ENCODE peak calls at places on chromosomes 2 and 18, in four cellular contexts. S is fibroblast of villous mesenchyme, A is upper lobe of right lung, Y is fibroblast of pulmonary artery. K is an unnamed sample.

GRCh38 chr2:215409331-215410127 is 26.3 kb downstream of the FN1 start:
- DNase-seq in S (no peak), A (no peak), Y (no peak), K (no peak)

GRCh38 chr2:95052301-95052700 is 26.8 kb downstream of the MAL start:
- DNase-seq in S (no peak), A (peak), Y (no peak), K (no peak)

GRCh38 chr2:108271691-108272253 is 16.9 kb upstream of the SULT1C2 start:
- DNase-seq in S (peak), A (no peak), Y (peak), K (peak)

GRCh38 chr18:44943201-44943881 is 262.7 kb downstream of the SETBP1 start:
- DNase-seq in S (peak), A (no peak), Y (peak), K (no peak)

GRCh38 chr18:13216732-13217465 is 1.7 kb upstream of the LDLRAD4 start:
- DNase-seq in S (no peak), A (peak), Y (no peak), K (no peak)

GRCh38 chr2:109383505-109384307 is 230.1 kb downstream of the SEPTIN10 start:
- DNase-seq in S (no peak), A (peak), Y (no peak), K (no peak)

GRCh38 chr2:128775401-128776285 is 457.0 kb upstream of the HS6ST1 start:
- DNase-seq in S (no peak), A (peak), Y (no peak), K (no peak)

GRCh38 chr2:14572588-14573089 is 59.9 kb upstream of the LRATD1 start:
- DNase-seq in S (peak), A (no peak), Y (no peak), K (no peak)

GRCh38 chr2:114219501-114219900 is 222.9 kb upstream of the DPP10 start:
- DNase-seq in S (no peak), A (no peak), Y (no peak), K (no peak)

GRCh38 chr2:60992985-60993392 is 24.5 kb upstream of the PEX13 start:
- DNase-seq in S (no peak), A (no peak), Y (no peak), K (no peak)

GRCh38 chr2:157438907-157439791 is 4.7 kb downstream of the CYTIP start:
- DNase-seq in S (no peak), A (no peak), Y (peak), K (no peak)

GRCh38 chr2:187377335-187377734 is 70.7 kb downstream of the CALCRL start:
- DNase-seq in S (peak), A (no peak), Y (no peak), K (no peak)

GRCh38 chr2:24334245-24334633 is 26.1 kb downstream of the ITSN2 start:
- DNase-seq in S (no peak), A (peak), Y (peak), K (no peak)

GRCh38 chr2:161312996-161313395 is 4.8 kb downstream of the PSMD14 start:
- DNase-seq in S (no peak), A (no peak), Y (peak), K (peak)

GRCh38 chr18:778194-779007 is 33.6 kb downstream of the YES1 start:
- DNase-seq in S (no peak), A (no peak), Y (peak), K (no peak)

GRCh38 chr2:199659207-199659606 is 191.8 kb downstream of the FTCDNL1 start:
- DNase-seq in S (peak), A (no peak), Y (peak), K (no peak)

GRCh38 chr18:7561907-7562460 is 5.1 kb upstream of the PTPRM start:
- DNase-seq in S (no peak), A (no peak), Y (no peak), K (no peak)

GRCh38 chr2:182652326-182652725 is 63.7 kb upstream of the DNAJC10 start:
- DNase-seq in S (no peak), A (no peak), Y (no peak), K (no peak)

GRCh38 chr18:11578799-11579198 is 30.6 kb upstream of the SLC35G4 start:
- DNase-seq in S (no peak), A (no peak), Y (no peak), K (no peak)

GRCh38 chr2:134549104-134549503 is 169.7 kb downstream of the TMEM163 start:
- DNase-seq in S (peak), A (no peak), Y (peak), K (peak)

GRCh38 chr2:189178726-189179606 is 595 bp downstream of the COL5A2 start:
- DNase-seq in S (peak), A (no peak), Y (peak), K (peak)

GRCh38 chr2:26516246-26516645 is 38.3 kb upstream of the OTOF start:
- DNase-seq in S (no peak), A (no peak), Y (no peak), K (no peak)

GRCh38 chr18:52570975-52571374 is 231.0 kb downstream of the DCC start:
- DNase-seq in S (no peak), A (no peak), Y (no peak), K (no peak)

GRCh38 chr2:236994361-236994760 is 91.3 kb upstream of the COPS8 start:
- DNase-seq in S (no peak), A (no peak), Y (no peak), K (no peak)

GRCh38 chr2:146041291-146041868 is 1521.5 kb upstream of the ZEB2 start:
- DNase-seq in S (no peak), A (no peak), Y (no peak), K (no peak)

GRCh38 chr2:188292446-188293239 is 969 bp downstream of the GULP1 start:
- DNase-seq in S (peak), A (peak), Y (peak), K (peak)

GRCh38 chr2:219509780-219510511 is 4.3 kb upstream of the ASIC4 start:
- DNase-seq in S (peak), A (no peak), Y (peak), K (peak)

GRCh38 chr2:215027775-215028174 is 110.7 kb downstream of the ABCA12 start:
- DNase-seq in S (no peak), A (no peak), Y (no peak), K (no peak)

GRCh38 chr2:28406276-28407096 is 13.8 kb downstream of the FOSL2 start:
- DNase-seq in S (no peak), A (peak), Y (peak), K (no peak)

GRCh38 chr2:191053256-191053655 is 39.3 kb upstream of the STAT1 start:
- DNase-seq in S (no peak), A (no peak), Y (no peak), K (no peak)

GRCh38 chr18:28792404-28793103 is 615.6 kb upstream of the CDH2 start:
- DNase-seq in S (no peak), A (no peak), Y (no peak), K (no peak)

GRCh38 chr2:80326214-80326613 is 21.7 kb upstream of the LRRTM1 start:
- DNase-seq in S (peak), A (no peak), Y (peak), K (peak)
- TF ChIP-seq CTCF in S (peak), A (peak), Y (peak), K (peak)

DNA sequence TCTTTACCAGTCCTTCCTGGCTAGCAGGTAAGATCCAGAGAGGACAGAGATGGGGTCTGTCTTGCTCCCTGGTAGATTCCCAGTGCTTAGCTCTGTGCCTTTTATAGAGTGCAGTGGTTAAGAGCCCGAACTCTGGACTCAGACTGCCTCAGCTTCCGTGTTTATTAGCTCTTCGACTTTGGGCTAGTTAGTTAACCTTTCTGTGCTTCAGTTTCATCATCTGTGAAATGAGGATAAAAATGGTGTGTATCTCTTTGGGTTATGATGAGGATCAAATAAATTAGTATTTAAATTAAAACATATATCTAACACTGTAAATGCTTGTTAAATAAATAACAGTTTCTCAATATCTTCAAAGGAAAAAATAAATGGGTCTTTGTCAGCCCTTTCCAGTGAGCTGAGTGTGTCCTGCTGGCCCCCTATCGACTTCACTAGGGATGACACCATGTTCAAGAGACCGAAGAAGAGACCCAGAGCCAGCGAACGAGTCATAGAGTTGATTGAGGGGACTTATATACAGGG is 38.2 kb downstream of the CERS6 start:
- DNase-seq in S (no peak), A (no peak), Y (peak), K (no peak)
- TF ChIP-seq CTCF in S (peak), A (no peak), Y (peak), K (peak)

DNA sequence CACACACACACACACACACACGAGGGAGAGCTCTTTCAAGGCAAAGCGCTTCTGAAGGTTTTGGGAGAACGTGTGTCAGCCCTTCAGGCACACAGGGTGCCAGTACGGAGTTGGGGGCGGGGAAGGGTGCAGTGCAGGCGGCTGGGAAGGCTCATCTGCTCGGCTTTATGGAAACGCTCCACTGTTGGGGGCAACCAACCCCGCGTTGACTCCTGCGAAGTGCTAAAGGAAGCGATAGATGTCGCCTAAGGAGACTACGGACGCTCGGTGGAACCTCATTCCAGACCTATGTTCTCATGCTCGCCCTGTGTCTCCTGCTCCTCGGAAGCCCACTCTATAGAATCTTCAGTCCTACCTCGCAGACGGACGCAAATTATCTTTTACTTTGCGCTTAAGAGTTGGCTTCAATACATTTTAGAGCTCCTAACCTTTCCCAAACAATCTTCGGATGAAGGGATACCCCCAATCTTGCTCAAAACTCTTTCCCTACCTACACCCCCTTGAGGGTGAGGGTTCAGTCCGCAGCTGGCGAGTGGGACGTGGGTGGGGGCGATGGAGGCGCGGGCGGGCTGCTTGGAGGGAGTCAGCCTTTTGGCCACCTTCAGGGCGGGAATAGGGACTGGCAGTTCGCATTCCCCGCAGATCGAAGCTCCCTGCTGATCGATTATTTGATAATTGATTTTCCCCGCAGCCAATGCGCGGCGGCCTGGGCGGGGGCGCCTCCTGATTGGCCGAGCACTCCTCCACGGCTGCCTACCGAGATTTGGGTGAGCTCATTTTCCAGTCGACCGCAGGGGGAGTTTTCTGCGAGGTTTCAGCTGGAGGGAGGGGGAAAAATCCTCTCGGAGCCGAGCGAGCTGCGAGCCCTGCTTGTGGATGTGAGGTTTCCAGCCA is 1.9 kb upstream of the MEIS1 start:
- DNase-seq in S (peak), A (peak), Y (peak), K (peak)
- TF ChIP-seq CTCF in S (no peak), A (no peak), Y (no peak), K (peak)

GRCh38 chr2:221097568-221097915 is 474.6 kb downstream of the EPHA4 start:
- DNase-seq in S (no peak), A (no peak), Y (peak), K (peak)

GRCh38 chr2:221103930-221104329 is 468.2 kb downstream of the EPHA4 start:
- DNase-seq in S (no peak), A (no peak), Y (peak), K (no peak)

GRCh38 chr2:221102896-221103688 is 469.0 kb downstream of the EPHA4 start:
- DNase-seq in S (no peak), A (no peak), Y (no peak), K (no peak)

GRCh38 chr2:221097949-221098348 is 474.2 kb downstream of the EPHA4 start:
- DNase-seq in S (no peak), A (no peak), Y (no peak), K (no peak)

DNA sequence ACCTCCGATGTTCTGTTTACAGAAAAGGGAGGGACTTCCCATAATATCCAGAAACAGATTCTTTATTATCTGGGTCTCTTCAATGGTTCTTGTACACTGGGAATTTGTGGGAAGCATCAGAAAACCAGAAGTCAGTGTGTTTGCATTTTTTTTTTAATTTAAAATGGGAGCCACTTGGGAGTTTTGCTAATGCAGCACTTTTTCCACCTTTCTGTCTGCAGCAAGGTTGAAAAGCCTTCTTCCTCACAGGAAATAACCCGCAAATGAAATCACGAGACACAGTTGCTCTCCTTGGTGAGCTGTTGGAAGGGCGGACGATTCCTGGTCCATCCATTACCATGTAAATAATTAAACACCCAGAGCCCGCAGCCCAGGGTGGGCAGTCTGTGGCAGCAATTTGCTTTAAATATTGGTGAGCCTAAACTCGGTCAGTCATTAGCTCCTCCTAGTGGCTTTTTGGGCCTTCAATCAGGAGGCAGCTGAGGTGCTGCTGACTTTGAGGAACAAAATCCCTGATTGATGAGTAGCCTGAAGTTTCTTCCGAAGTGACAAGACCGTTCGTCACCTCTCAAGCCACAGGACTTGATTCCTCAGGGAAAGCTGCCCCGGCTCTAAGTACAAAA is 471.5 kb downstream of the EPHA4 start:
- DNase-seq in S (no peak), A (no peak), Y (no peak), K (no peak)
- TF ChIP-seq CTCF in S (no peak), A (no peak), Y (no peak), K (peak)

GRCh38 chr2:144152817-144153271 is 367.1 kb downstream of the ZEB2 start:
- DNase-seq in S (peak), A (no peak), Y (peak), K (peak)
- TF ChIP-seq CTCF in S (no peak), A (peak), Y (peak), K (peak)

GRCh38 chr2:196131384-196131861 is 40.0 kb downstream of the STK17B start:
- DNase-seq in S (peak), A (no peak), Y (peak), K (peak)
- TF ChIP-seq CTCF in S (peak), A (peak), Y (peak), K (peak)

GRCh38 chr2:104733544-104733943 is 120.4 kb upstream of the POU3F3 start:
- DNase-seq in S (no peak), A (no peak), Y (no peak), K (no peak)
- TF ChIP-seq CTCF in S (no peak), A (peak), Y (no peak), K (peak)